ENCODE peak calls at places on chromosome 16, in four cellular contexts. One of them, this sample, is unnamed.

GRCh38 chr16:10940501-10941079 is 1.7 kb downstream of the DEXI start:
- DNase-seq in HepG2: no peak
- DNase-seq in choroid plexus epithelial cell: no peak
- DNase-seq in lower leg skin: no peak
- DNase-seq in this sample: no peak

GRCh38 chr16:5885521-5885920 is 787.9 kb upstream of the EEF2KMT start:
- DNase-seq in choroid plexus epithelial cell: no peak
- DNase-seq in lower leg skin: no peak
- DNase-seq in HepG2: no peak
- DNase-seq in this sample: no peak

GRCh38 chr16:72467157-72467759 is 295.3 kb upstream of the PMFBP1 start:
- DNase-seq in HepG2: peak
- DNase-seq in choroid plexus epithelial cell: peak
- DNase-seq in lower leg skin: no peak
- DNase-seq in this sample: peak

GRCh38 chr16:1602285-1602684 is 9.6 kb downstream of the IFT140 start:
- DNase-seq in HepG2: no peak
- DNase-seq in choroid plexus epithelial cell: no peak
- DNase-seq in lower leg skin: no peak
- DNase-seq in this sample: no peak

GRCh38 chr16:48636521-48636920 is 26.5 kb upstream of the N4BP1 start:
- DNase-seq in choroid plexus epithelial cell: no peak
- DNase-seq in lower leg skin: no peak
- DNase-seq in HepG2: no peak
- DNase-seq in this sample: no peak

GRCh38 chr16:85384831-85385462 is 228.2 kb upstream of the GSE1 start:
- DNase-seq in lower leg skin: no peak
- DNase-seq in HepG2: no peak
- DNase-seq in choroid plexus epithelial cell: no peak
- DNase-seq in this sample: no peak

GRCh38 chr16:85673529-85674417 is 15.0 kb downstream of the GINS2 start:
- DNase-seq in choroid plexus epithelial cell: peak
- DNase-seq in lower leg skin: no peak
- DNase-seq in HepG2: no peak
- DNase-seq in this sample: peak

GRCh38 chr16:84722068-84722467 is 22.3 kb downstream of the USP10 start:
- DNase-seq in choroid plexus epithelial cell: no peak
- DNase-seq in lower leg skin: no peak
- DNase-seq in HepG2: no peak
- DNase-seq in this sample: no peak

GRCh38 chr16:58464047-58464915 is 35.7 kb upstream of the NDRG4 start:
- DNase-seq in lower leg skin: no peak
- DNase-seq in HepG2: no peak
- DNase-seq in choroid plexus epithelial cell: no peak
- DNase-seq in this sample: no peak

GRCh38 chr16:2603165-2604015 is 65.6 kb downstream of the PDPK1 start:
- DNase-seq in HepG2: peak
- DNase-seq in lower leg skin: peak
- DNase-seq in choroid plexus epithelial cell: peak
- DNase-seq in this sample: peak
- TF ChIP-seq CTCF in HepG2: peak
- TF ChIP-seq CTCF in lower leg skin: no peak
- TF ChIP-seq CTCF in choroid plexus epithelial cell: peak
- TF ChIP-seq CTCF in this sample: no peak

DNA sequence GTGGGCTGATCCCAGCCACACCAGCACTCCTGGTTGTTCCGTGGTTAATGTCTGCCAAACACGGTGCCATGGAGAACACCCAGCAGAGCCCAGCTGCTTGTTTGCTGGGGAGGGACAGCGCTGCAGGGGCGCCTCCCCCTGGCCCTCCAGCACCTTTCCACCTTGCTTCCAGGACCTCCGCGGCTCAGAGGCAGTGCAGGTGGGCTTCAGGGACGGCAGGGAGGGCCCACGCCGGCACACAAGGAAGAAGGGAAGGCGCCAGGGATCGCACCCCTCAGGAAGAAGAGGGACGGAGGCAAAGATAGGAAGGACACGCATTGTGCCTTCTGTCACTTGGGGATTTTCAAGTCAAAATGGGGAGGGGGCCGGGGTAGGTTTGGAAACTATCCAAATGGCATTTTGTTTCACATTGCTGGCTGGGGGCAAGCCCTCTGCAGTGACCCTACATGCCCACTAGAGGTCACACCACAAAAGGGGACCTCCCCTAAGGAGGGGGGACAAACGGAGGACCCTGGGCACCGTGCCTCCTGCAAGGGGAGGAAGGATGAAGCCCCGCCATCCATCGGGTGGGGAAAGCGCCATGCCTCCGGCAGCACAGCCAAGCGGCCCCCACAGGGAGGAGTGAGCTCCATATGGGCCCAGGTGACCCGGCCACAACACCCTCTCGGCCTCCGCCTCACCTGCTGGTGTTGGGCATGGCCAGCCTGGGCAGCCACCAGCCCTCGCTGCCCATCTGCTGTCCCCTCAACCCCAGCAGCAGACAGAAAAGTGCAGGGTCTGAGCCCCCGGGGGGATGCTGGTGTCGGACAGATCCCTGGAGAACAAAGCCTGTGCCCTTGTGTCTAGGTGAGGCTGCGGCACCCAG is 7.5 kb upstream of the C16orf95 start:
- DNase-seq in lower leg skin: no peak
- DNase-seq in choroid plexus epithelial cell: peak
- DNase-seq in HepG2: peak
- DNase-seq in this sample: peak
- H3K4me3 ChIP-seq in lower leg skin: no peak
- H3K4me3 ChIP-seq in choroid plexus epithelial cell: no peak
- H3K4me3 ChIP-seq in HepG2: no peak
- H3K4me3 ChIP-seq in this sample: no peak

GRCh38 chr16:22239131-22239805 is 33.2 kb downstream of the EEF2K start:
- DNase-seq in lower leg skin: no peak
- DNase-seq in HepG2: no peak
- DNase-seq in choroid plexus epithelial cell: no peak
- DNase-seq in this sample: no peak

GRCh38 chr16:22235839-22236745 is 30.0 kb downstream of the EEF2K start:
- DNase-seq in lower leg skin: peak
- DNase-seq in HepG2: no peak
- DNase-seq in choroid plexus epithelial cell: no peak
- DNase-seq in this sample: peak

DNA sequence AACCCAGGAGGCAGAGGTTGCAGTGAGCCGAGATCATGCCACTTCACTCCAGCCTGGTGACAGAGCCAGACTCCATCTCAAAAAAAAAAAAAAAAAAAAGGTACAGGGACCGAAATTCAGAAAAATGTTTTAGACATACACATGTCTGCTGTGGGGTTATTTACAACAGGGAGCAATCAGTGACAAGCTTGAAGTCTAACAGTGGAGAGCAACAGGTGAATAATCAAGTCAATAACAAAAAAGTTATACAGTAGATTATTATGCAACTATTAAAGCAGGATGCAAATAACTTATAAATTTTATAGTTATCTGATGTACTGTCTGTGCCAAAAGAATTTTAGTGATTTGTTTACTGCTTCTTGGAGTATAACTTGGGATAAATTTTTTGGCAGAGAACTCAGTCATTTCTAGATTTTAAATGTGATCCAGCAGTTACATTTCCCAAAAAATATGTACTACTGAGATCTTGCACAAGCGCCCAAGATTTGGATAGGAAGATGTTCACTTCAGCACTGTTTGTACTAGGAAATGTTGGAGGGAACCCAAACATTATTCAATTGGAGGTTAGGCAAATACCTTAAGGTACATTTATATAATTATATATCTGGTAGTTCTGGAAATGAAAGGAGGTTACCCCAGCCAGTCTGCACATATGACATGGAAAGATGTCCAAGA is 34.1 kb downstream of the EEF2K start:
- DNase-seq in lower leg skin: peak
- DNase-seq in HepG2: no peak
- DNase-seq in choroid plexus epithelial cell: peak
- DNase-seq in this sample: peak
- TF ChIP-seq CTCF in lower leg skin: no peak
- TF ChIP-seq CTCF in HepG2: no peak
- TF ChIP-seq CTCF in choroid plexus epithelial cell: no peak
- TF ChIP-seq CTCF in this sample: no peak

DNA sequence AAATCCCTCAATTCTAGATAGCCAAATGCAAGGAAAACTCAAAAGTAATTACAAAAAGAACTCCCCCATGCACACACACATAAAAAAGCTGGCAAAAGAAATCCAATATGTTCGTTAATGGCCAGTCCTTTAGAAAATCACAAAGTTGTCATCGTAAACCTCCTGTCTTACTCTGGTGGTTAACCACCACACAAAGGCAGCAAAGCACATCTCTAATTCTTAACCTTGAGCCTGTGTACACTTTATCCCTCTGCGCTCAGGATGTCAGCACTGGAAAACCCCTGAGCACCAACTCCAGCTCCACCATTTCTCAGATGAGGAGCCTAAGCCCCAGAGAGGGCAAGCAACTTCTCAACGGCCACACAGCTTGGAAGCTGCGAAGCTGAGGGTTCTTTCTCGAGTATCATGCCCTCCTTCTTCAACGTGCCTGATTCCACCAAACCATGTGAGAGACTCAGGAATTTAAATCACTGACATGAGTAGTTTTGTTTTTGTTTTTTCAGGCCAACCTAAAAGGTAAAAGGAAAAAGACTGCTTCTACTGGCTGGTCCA is 72.5 kb downstream of the C16orf95 start:
- DNase-seq in HepG2: no peak
- DNase-seq in lower leg skin: no peak
- DNase-seq in choroid plexus epithelial cell: no peak
- DNase-seq in this sample: no peak
- H3K4me3 ChIP-seq in HepG2: no peak
- H3K4me3 ChIP-seq in lower leg skin: no peak
- H3K4me3 ChIP-seq in choroid plexus epithelial cell: no peak
- H3K4me3 ChIP-seq in this sample: no peak

GRCh38 chr16:28280881-28281836 is 11.2 kb upstream of the SBK1 start:
- DNase-seq in HepG2: no peak
- DNase-seq in choroid plexus epithelial cell: no peak
- DNase-seq in lower leg skin: no peak
- DNase-seq in this sample: no peak
- TF ChIP-seq CTCF in HepG2: no peak
- TF ChIP-seq CTCF in choroid plexus epithelial cell: no peak
- TF ChIP-seq CTCF in lower leg skin: no peak
- TF ChIP-seq CTCF in this sample: no peak

GRCh38 chr16:397135-397661 is at the start of gene NME4:
- DNase-seq in lower leg skin: no peak
- DNase-seq in choroid plexus epithelial cell: peak
- DNase-seq in HepG2: no peak
- DNase-seq in this sample: no peak
- H3K4me3 ChIP-seq in lower leg skin: peak
- H3K4me3 ChIP-seq in choroid plexus epithelial cell: peak
- H3K4me3 ChIP-seq in HepG2: peak
- H3K4me3 ChIP-seq in this sample: peak

GRCh38 chr16:9012848-9013507 is 49.3 kb upstream of the USP7 start:
- DNase-seq in choroid plexus epithelial cell: no peak
- DNase-seq in HepG2: no peak
- DNase-seq in lower leg skin: no peak
- DNase-seq in this sample: no peak
- TF ChIP-seq CTCF in choroid plexus epithelial cell: peak
- TF ChIP-seq CTCF in HepG2: peak
- TF ChIP-seq CTCF in lower leg skin: no peak
- TF ChIP-seq CTCF in this sample: no peak

DNA sequence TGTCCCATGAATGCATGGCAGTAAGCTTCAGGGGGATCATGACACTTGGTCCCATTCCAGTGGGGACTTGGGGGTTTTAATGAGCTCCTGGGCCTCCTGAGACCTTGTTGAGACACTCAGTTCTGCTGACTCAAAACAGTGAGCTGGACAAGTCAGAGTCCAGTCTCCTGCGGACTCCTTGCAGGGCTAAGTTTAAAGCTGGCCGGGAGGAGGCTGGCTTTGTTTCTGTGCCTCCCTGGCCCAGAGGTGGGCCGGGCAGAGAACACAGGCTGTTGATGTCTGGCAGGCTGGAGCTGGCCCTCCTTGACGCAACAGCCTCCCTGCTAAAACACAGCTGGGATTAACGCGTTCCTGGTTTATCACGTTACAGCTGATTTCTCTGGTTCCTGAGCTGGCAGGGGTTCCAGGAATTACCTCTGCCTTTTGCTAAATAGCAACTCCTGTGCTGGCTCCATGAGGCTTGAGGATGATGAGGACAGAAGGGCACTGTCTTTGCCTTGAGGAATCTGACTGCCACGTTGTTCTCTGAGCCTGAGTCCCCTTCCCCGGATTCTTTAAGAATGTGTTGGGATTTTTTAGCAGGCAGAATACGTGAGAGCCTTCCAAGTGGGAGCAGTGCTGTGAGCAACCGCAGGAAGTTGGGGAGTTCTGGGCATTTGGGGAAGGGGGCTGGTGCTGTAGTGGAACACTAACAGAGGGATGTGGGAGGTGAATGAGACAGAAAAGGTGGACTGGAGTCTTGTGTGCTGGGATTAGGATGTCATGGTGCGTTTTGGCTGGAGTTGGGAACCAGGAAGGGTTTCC is 2.0 kb downstream of the GPT2 start:
- DNase-seq in choroid plexus epithelial cell: peak
- DNase-seq in HepG2: no peak
- DNase-seq in lower leg skin: no peak
- DNase-seq in this sample: no peak
- H3K4me3 ChIP-seq in choroid plexus epithelial cell: peak
- H3K4me3 ChIP-seq in HepG2: peak
- H3K4me3 ChIP-seq in lower leg skin: no peak
- H3K4me3 ChIP-seq in this sample: no peak

GRCh38 chr16:78102122-78102660 is 2.7 kb downstream of the WWOX start:
- DNase-seq in lower leg skin: no peak
- DNase-seq in HepG2: no peak
- DNase-seq in choroid plexus epithelial cell: no peak
- DNase-seq in this sample: no peak
- TF ChIP-seq CTCF in lower leg skin: no peak
- TF ChIP-seq CTCF in HepG2: no peak
- TF ChIP-seq CTCF in choroid plexus epithelial cell: no peak
- TF ChIP-seq CTCF in this sample: no peak

This sample was measured in fibroblast of the aortic adventitia.